ENCODE peak calls at places on chromosome 22, in four cellular contexts. One of them, this sample, is unnamed.

GRCh38 chr22:39785232-39785631 is 108.3 kb downstream of the ENTHD1 start:
- DNase-seq in activated T-helper 1 cell treated with anti-CD3 and anti-CD28 coated beads, Interleukin-12 subunit alpha, Interleukin-12 subunit beta, Interleukin-2, Interleukin-4 antibody, amounts not matched to agents 30 ng/mL and 10 ng/mL and 1 ng/mL, durations not matched to agents 14 hours and 24 hours and 36 hours: no peak
- DNase-seq in NCI-H2081: no peak
- DNase-seq in T-cell: no peak
- DNase-seq in this sample: no peak

GRCh38 chr22:11628651-11629511 is 3899.1 kb upstream of the OR11H1 start:
- DNase-seq in activated T-helper 1 cell treated with anti-CD3 and anti-CD28 coated beads, Interleukin-12 subunit alpha, Interleukin-12 subunit beta, Interleukin-2, Interleukin-4 antibody, amounts not matched to agents 30 ng/mL and 10 ng/mL and 1 ng/mL, durations not matched to agents 14 hours and 24 hours and 36 hours: no peak
- DNase-seq in T-cell: no peak
- DNase-seq in NCI-H2081: no peak
- DNase-seq in this sample: no peak

GRCh38 chr22:42365942-42366660 is 66.1 kb downstream of the NFAM1 start:
- DNase-seq in activated T-helper 1 cell treated with anti-CD3 and anti-CD28 coated beads, Interleukin-12 subunit alpha, Interleukin-12 subunit beta, Interleukin-2, Interleukin-4 antibody, amounts not matched to agents 30 ng/mL and 10 ng/mL and 1 ng/mL, durations not matched to agents 14 hours and 24 hours and 36 hours: no peak
- DNase-seq in T-cell: no peak
- DNase-seq in NCI-H2081: peak; percentile 23
- DNase-seq in this sample: no peak

GRCh38 chr22:32340437-32340836 is 17.2 kb upstream of the RFPL3 start:
- DNase-seq in NCI-H2081: no peak
- DNase-seq in T-cell: no peak
- DNase-seq in activated T-helper 1 cell treated with anti-CD3 and anti-CD28 coated beads, Interleukin-12 subunit alpha, Interleukin-12 subunit beta, Interleukin-2, Interleukin-4 antibody, amounts not matched to agents 30 ng/mL and 10 ng/mL and 1 ng/mL, durations not matched to agents 14 hours and 24 hours and 36 hours: no peak
- DNase-seq in this sample: no peak

GRCh38 chr22:44408227-44409192 is 89.5 kb downstream of the RTL6 start:
- DNase-seq in NCI-H2081: no peak
- DNase-seq in T-cell: no peak
- DNase-seq in activated T-helper 1 cell treated with anti-CD3 and anti-CD28 coated beads, Interleukin-12 subunit alpha, Interleukin-12 subunit beta, Interleukin-2, Interleukin-4 antibody, amounts not matched to agents 30 ng/mL and 10 ng/mL and 1 ng/mL, durations not matched to agents 14 hours and 24 hours and 36 hours: no peak
- DNase-seq in this sample: no peak

GRCh38 chr22:35894937-35895708 is 133.5 kb downstream of the RBFOX2 start:
- DNase-seq in T-cell: no peak
- DNase-seq in NCI-H2081: no peak
- DNase-seq in activated T-helper 1 cell treated with anti-CD3 and anti-CD28 coated beads, Interleukin-12 subunit alpha, Interleukin-12 subunit beta, Interleukin-2, Interleukin-4 antibody, amounts not matched to agents 30 ng/mL and 10 ng/mL and 1 ng/mL, durations not matched to agents 14 hours and 24 hours and 36 hours: no peak
- DNase-seq in this sample: no peak

GRCh38 chr22:30564766-30565118 is 9.7 kb downstream of the GAL3ST1 start:
- DNase-seq in activated T-helper 1 cell treated with anti-CD3 and anti-CD28 coated beads, Interleukin-12 subunit alpha, Interleukin-12 subunit beta, Interleukin-2, Interleukin-4 antibody, amounts not matched to agents 30 ng/mL and 10 ng/mL and 1 ng/mL, durations not matched to agents 14 hours and 24 hours and 36 hours: no peak
- DNase-seq in T-cell: no peak
- DNase-seq in NCI-H2081: peak; percentile 1
- DNase-seq in this sample: no peak

GRCh38 chr22:41264408-41264941 is 21.5 kb downstream of the RANGAP1 start:
- DNase-seq in NCI-H2081: no peak
- DNase-seq in T-cell: no peak
- DNase-seq in activated T-helper 1 cell treated with anti-CD3 and anti-CD28 coated beads, Interleukin-12 subunit alpha, Interleukin-12 subunit beta, Interleukin-2, Interleukin-4 antibody, amounts not matched to agents 30 ng/mL and 10 ng/mL and 1 ng/mL, durations not matched to agents 14 hours and 24 hours and 36 hours: no peak
- DNase-seq in this sample: no peak

GRCh38 chr22:38657248-38657909 is 941 bp downstream of the CBY1 start:
- DNase-seq in NCI-H2081: peak; percentile 13
- DNase-seq in activated T-helper 1 cell treated with anti-CD3 and anti-CD28 coated beads, Interleukin-12 subunit alpha, Interleukin-12 subunit beta, Interleukin-2, Interleukin-4 antibody, amounts not matched to agents 30 ng/mL and 10 ng/mL and 1 ng/mL, durations not matched to agents 14 hours and 24 hours and 36 hours: peak; percentile 28
- DNase-seq in T-cell: no peak
- DNase-seq in this sample: no peak

GRCh38 chr22:37498289-37498909 is 12.2 kb upstream of the MFNG start:
- DNase-seq in T-cell: peak; percentile 65
- DNase-seq in NCI-H2081: no peak
- DNase-seq in activated T-helper 1 cell treated with anti-CD3 and anti-CD28 coated beads, Interleukin-12 subunit alpha, Interleukin-12 subunit beta, Interleukin-2, Interleukin-4 antibody, amounts not matched to agents 30 ng/mL and 10 ng/mL and 1 ng/mL, durations not matched to agents 14 hours and 24 hours and 36 hours: peak; percentile 53
- DNase-seq in this sample: no peak

GRCh38 chr22:30392661-30393321 is 4.0 kb upstream of the SEC14L2 start:
- DNase-seq in activated T-helper 1 cell treated with anti-CD3 and anti-CD28 coated beads, Interleukin-12 subunit alpha, Interleukin-12 subunit beta, Interleukin-2, Interleukin-4 antibody, amounts not matched to agents 30 ng/mL and 10 ng/mL and 1 ng/mL, durations not matched to agents 14 hours and 24 hours and 36 hours: no peak
- DNase-seq in T-cell: no peak
- DNase-seq in NCI-H2081: no peak
- DNase-seq in this sample: no peak

GRCh38 chr22:32803020-32803758 is 1.7 kb downstream of the TIMP3 start:
- DNase-seq in NCI-H2081: no peak
- DNase-seq in T-cell: no peak
- DNase-seq in activated T-helper 1 cell treated with anti-CD3 and anti-CD28 coated beads, Interleukin-12 subunit alpha, Interleukin-12 subunit beta, Interleukin-2, Interleukin-4 antibody, amounts not matched to agents 30 ng/mL and 10 ng/mL and 1 ng/mL, durations not matched to agents 14 hours and 24 hours and 36 hours: no peak
- DNase-seq in this sample: no peak

GRCh38 chr22:40743740-40744139 is 64.5 kb downstream of the MCHR1 start:
- DNase-seq in NCI-H2081: no peak
- DNase-seq in T-cell: no peak
- DNase-seq in activated T-helper 1 cell treated with anti-CD3 and anti-CD28 coated beads, Interleukin-12 subunit alpha, Interleukin-12 subunit beta, Interleukin-2, Interleukin-4 antibody, amounts not matched to agents 30 ng/mL and 10 ng/mL and 1 ng/mL, durations not matched to agents 14 hours and 24 hours and 36 hours: no peak
- DNase-seq in this sample: no peak

GRCh38 chr22:46036558-46037408 is 59.8 kb upstream of the WNT7B start:
- DNase-seq in T-cell: peak; percentile 64
- DNase-seq in NCI-H2081: peak; percentile 66
- DNase-seq in activated T-helper 1 cell treated with anti-CD3 and anti-CD28 coated beads, Interleukin-12 subunit alpha, Interleukin-12 subunit beta, Interleukin-2, Interleukin-4 antibody, amounts not matched to agents 30 ng/mL and 10 ng/mL and 1 ng/mL, durations not matched to agents 14 hours and 24 hours and 36 hours: peak; percentile 36
- DNase-seq in this sample: peak; percentile 48

GRCh38 chr22:22931557-22932270 is 44.1 kb downstream of the IGLL5 start:
- DNase-seq in NCI-H2081: no peak
- DNase-seq in T-cell: no peak
- DNase-seq in activated T-helper 1 cell treated with anti-CD3 and anti-CD28 coated beads, Interleukin-12 subunit alpha, Interleukin-12 subunit beta, Interleukin-2, Interleukin-4 antibody, amounts not matched to agents 30 ng/mL and 10 ng/mL and 1 ng/mL, durations not matched to agents 14 hours and 24 hours and 36 hours: no peak
- DNase-seq in this sample: no peak

GRCh38 chr22:23064381-23065068 is 5.8 kb upstream of the GNAZ start:
- DNase-seq in NCI-H2081: no peak
- DNase-seq in activated T-helper 1 cell treated with anti-CD3 and anti-CD28 coated beads, Interleukin-12 subunit alpha, Interleukin-12 subunit beta, Interleukin-2, Interleukin-4 antibody, amounts not matched to agents 30 ng/mL and 10 ng/mL and 1 ng/mL, durations not matched to agents 14 hours and 24 hours and 36 hours: no peak
- DNase-seq in T-cell: no peak
- DNase-seq in this sample: no peak

GRCh38 chr22:50318356-50318697 is 8.5 kb downstream of the DENND6B start:
- DNase-seq in T-cell: no peak
- DNase-seq in activated T-helper 1 cell treated with anti-CD3 and anti-CD28 coated beads, Interleukin-12 subunit alpha, Interleukin-12 subunit beta, Interleukin-2, Interleukin-4 antibody, amounts not matched to agents 30 ng/mL and 10 ng/mL and 1 ng/mL, durations not matched to agents 14 hours and 24 hours and 36 hours: no peak
- DNase-seq in NCI-H2081: no peak
- DNase-seq in this sample: no peak

GRCh38 chr22:41523464-41524221 is 20.6 kb downstream of the POLR3H start:
- DNase-seq in activated T-helper 1 cell treated with anti-CD3 and anti-CD28 coated beads, Interleukin-12 subunit alpha, Interleukin-12 subunit beta, Interleukin-2, Interleukin-4 antibody, amounts not matched to agents 30 ng/mL and 10 ng/mL and 1 ng/mL, durations not matched to agents 14 hours and 24 hours and 36 hours: no peak
- DNase-seq in NCI-H2081: no peak
- DNase-seq in T-cell: no peak
- DNase-seq in this sample: no peak

GRCh38 chr22:37647928-37648327 is 8.5 kb downstream of the SH3BP1 start:
- DNase-seq in T-cell: no peak
- DNase-seq in activated T-helper 1 cell treated with anti-CD3 and anti-CD28 coated beads, Interleukin-12 subunit alpha, Interleukin-12 subunit beta, Interleukin-2, Interleukin-4 antibody, amounts not matched to agents 30 ng/mL and 10 ng/mL and 1 ng/mL, durations not matched to agents 14 hours and 24 hours and 36 hours: no peak
- DNase-seq in NCI-H2081: no peak
- DNase-seq in this sample: no peak

GRCh38 chr22:50612715-50613221 is 12.2 kb downstream of the MAPK8IP2 start:
- DNase-seq in NCI-H2081: no peak
- DNase-seq in activated T-helper 1 cell treated with anti-CD3 and anti-CD28 coated beads, Interleukin-12 subunit alpha, Interleukin-12 subunit beta, Interleukin-2, Interleukin-4 antibody, amounts not matched to agents 30 ng/mL and 10 ng/mL and 1 ng/mL, durations not matched to agents 14 hours and 24 hours and 36 hours: no peak
- DNase-seq in T-cell: no peak
- DNase-seq in this sample: no peak

GRCh38 chr22:35023692-35024363 is 42.1 kb upstream of the ISX start:
- DNase-seq in NCI-H2081: peak; percentile 15
- DNase-seq in activated T-helper 1 cell treated with anti-CD3 and anti-CD28 coated beads, Interleukin-12 subunit alpha, Interleukin-12 subunit beta, Interleukin-2, Interleukin-4 antibody, amounts not matched to agents 30 ng/mL and 10 ng/mL and 1 ng/mL, durations not matched to agents 14 hours and 24 hours and 36 hours: peak; percentile 39
- DNase-seq in T-cell: peak; percentile 20
- DNase-seq in this sample: no peak

This sample was measured in GDM1.